ENCODE peak calls at places on chromosomes 3 and 15, in four cellular contexts. B is AG10803, O is omental fat pad, D is OCI-LY7. V is an unnamed sample.

GRCh38 chr3:20576228-20576627 is 390.2 kb upstream of the SGO1 start:
- DNase-seq in B (peak), O (no peak), D (no peak), V (no peak)

GRCh38 chr15:42037650-42038049 is 16.8 kb upstream of the PLA2G4E start:
- DNase-seq in B (no peak), O (no peak), D (no peak), V (no peak)

GRCh38 chr15:50744601-50745000 is 20.9 kb downstream of the SPPL2A start:
- DNase-seq in B (peak), O (no peak), D (no peak), V (no peak)

GRCh38 chr3:172180473-172180872 is 141.1 kb downstream of the FNDC3B start:
- DNase-seq in B (no peak), O (no peak), D (no peak), V (no peak)

GRCh38 chr3:170355738-170356595 is 1.5 kb upstream of the SKIL start:
- DNase-seq in B (peak), O (no peak), D (peak), V (peak)

GRCh38 chr3:127580327-127581060 is 10.0 kb downstream of the TPRA1 start:
- DNase-seq in B (no peak), O (no peak), D (no peak), V (no peak)

GRCh38 chr15:34338347-34338746 is 766 bp upstream of the SLC12A6 start:
- DNase-seq in B (no peak), O (no peak), D (no peak), V (no peak)

GRCh38 chr15:48391950-48392349 is 60.7 kb downstream of the DUT start:
- DNase-seq in B (no peak), O (no peak), D (no peak), V (no peak)

GRCh38 chr3:175737646-175738572 is 878.8 kb downstream of the NAALADL2 start:
- DNase-seq in B (peak), O (no peak), D (no peak), V (no peak)

GRCh38 chr3:73432021-73432722 is 192.6 kb downstream of the PDZRN3 start:
- DNase-seq in B (peak), O (no peak), D (peak), V (peak)

GRCh38 chr15:101133751-101134261 is 118.0 kb downstream of the CHSY1 start:
- DNase-seq in B (no peak), O (no peak), D (no peak), V (no peak)

GRCh38 chr3:134029734-134030381 is at the start of gene SLCO2A1:
- DNase-seq in B (peak), O (no peak), D (no peak), V (peak)

GRCh38 chr3:100245932-100246331 is 14.9 kb upstream of the TBC1D23 start:
- DNase-seq in B (no peak), O (no peak), D (no peak), V (peak)

GRCh38 chr3:17664923-17665322 is 77.5 kb downstream of the TBC1D5 start:
- DNase-seq in B (no peak), O (no peak), D (no peak), V (no peak)

GRCh38 chr15:52183562-52184173 is 7.5 kb downstream of the GNB5 start:
- DNase-seq in B (peak), O (no peak), D (peak), V (peak)

GRCh38 chr15:94582368-94582767 is 351.0 kb downstream of the MCTP2 start:
- DNase-seq in B (no peak), O (no peak), D (peak), V (peak)

GRCh38 chr3:43378066-43378935 is 92.0 kb downstream of the SNRK start:
- DNase-seq in B (no peak), O (no peak), D (peak), V (peak)

GRCh38 chr3:194267744-194268658 is 83.1 kb downstream of the CPN2 start:
- DNase-seq in B (no peak), O (no peak), D (no peak), V (no peak)

GRCh38 chr3:194270627-194271458 is 80.3 kb downstream of the CPN2 start:
- DNase-seq in B (peak), O (peak), D (no peak), V (no peak)

GRCh38 chr3:194268659-194269487 is 82.3 kb downstream of the CPN2 start:
- DNase-seq in B (no peak), O (no peak), D (no peak), V (no peak)

GRCh38 chr3:194271459-194272035 is 79.6 kb downstream of the CPN2 start:
- DNase-seq in B (no peak), O (peak), D (no peak), V (no peak)

DNA sequence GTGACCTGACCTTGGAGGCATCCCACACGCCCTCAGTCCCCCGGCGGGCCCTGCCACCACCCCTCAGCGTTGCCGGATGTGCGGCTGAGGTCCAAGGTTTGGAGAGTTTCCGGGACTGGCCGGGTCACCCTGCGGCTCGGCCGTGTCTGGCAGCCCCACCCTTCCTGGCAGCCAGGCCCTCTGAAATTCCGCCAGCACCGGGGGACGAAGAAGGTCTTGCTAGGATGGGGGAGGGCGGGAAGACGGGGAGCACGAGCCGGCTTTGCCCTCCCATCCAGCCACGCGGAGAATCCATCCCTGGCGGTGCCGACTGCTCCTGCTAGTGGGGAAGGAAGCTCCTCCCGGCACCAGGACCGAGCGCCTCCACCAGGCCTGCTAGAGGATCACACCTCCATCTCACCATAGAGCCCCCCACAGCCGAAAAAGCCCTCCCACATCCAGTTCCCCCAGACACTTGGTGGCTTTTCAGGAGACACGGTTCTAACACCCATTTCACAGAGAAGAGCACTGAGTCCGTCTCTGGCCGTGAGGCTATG is 81.5 kb downstream of the CPN2 start:
- DNase-seq in B (peak), O (no peak), D (no peak), V (no peak)
- TF ChIP-seq CTCF in B (peak), O (peak), D (no peak), V (no peak)

GRCh38 chr3:57755368-57756021 is 614 bp upstream of the SLMAP start:
- DNase-seq in B (peak), O (no peak), D (peak), V (peak)
- TF ChIP-seq CTCF in B (no peak), O (no peak), D (peak), V (peak)

DNA sequence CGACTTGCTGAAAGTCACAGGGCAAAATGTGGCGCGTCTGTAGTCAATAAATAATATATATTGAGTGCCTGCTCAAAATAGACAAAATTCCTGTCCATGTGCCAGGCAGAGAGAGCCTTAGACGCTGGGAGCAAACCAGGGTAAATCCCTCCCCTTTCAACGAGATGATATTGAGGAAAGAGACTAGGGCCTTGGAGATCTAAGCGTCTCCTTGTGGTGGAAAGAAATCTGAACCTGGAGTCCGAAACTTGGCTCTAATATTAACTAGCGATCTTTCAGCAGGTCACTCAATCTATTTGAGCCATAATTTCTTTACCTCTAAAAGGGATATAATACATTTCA is 348 bp upstream of the DPP8 start:
- DNase-seq in B (no peak), O (no peak), D (no peak), V (no peak)
- TF ChIP-seq CTCF in B (no peak), O (no peak), D (peak), V (no peak)

DNA sequence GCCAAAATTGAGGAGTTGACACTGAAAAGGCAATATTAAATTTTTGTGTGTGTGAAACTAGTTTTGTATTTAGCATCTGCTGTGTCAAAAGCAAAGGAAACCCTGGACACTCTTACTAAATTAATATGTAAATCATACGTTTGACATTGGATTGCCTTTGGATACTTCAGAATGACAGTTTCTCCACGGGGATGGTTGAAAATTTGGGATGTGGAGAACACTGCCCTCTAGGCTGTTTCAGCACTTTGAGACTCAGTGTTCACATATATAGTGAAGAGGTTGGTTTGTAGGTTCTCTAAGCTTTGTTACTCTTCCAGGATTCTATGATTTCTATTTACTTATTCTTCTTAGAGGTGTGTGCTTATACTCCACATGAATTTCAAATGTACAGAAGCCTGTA is 3.0 kb downstream of the ROBO2 start:
- DNase-seq in B (no peak), O (no peak), D (no peak), V (no peak)
- TF ChIP-seq CTCF in B (peak), O (no peak), D (no peak), V (no peak)

GRCh38 chr15:89034305-89034704 is 54.0 kb upstream of the ABHD2 start:
- DNase-seq in B (peak), O (no peak), D (peak), V (no peak)
- TF ChIP-seq CTCF in B (peak), O (no peak), D (peak), V (no peak)

DNA sequence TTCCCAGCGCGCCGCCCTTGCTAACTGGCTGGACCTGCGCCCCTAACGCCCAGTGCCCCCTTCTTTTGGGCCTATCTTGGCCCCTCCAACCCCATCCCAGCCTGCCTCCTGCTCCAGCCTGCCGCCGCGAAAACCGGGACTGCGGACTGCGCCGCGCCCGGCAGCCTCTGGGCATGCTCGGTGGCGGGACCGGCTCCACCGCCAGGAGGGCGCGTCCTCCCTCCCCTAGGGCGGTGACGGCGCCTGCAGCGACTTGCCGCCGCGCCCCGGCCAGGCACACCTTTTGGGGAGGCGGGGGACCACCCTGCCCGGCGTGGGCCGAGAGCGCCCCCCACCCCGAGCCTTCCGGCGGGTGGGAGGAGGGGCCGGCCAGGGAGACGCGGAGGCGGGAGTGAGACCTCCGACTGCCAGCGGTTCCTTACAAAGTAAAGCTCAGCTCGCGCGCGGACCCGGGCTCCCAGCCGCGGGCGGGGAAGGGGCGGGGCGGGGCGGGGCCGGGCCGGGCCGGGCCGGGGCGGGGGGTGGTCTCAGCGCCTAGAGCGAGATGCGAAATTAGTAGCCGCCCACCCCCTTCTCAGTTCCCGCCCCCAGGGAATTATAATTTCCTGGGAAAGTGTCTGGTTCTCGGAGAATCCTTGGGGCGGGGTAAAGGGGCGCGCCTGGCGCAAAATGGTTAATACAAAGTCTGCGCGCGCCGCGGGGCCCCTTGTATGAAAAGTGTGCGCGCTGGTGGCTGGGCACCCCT is 225.0 kb upstream of the IL12A start:
- DNase-seq in B (peak), O (peak), D (no peak), V (peak)
- TF ChIP-seq CTCF in B (peak), O (no peak), D (no peak), V (no peak)

GRCh38 chr3:180802837-180803236 is 109.6 kb upstream of the FXR1 start:
- DNase-seq in B (peak), O (no peak), D (peak), V (no peak)
- TF ChIP-seq CTCF in B (peak), O (no peak), D (peak), V (peak)

GRCh38 chr3:46833346-46834300 is 29.6 kb downstream of the MYL3 start:
- DNase-seq in B (no peak), O (no peak), D (no peak), V (no peak)
- TF ChIP-seq CTCF in B (no peak), O (no peak), D (no peak), V (no peak)

V was measured in activated CD8-positive, alpha-beta T cell treated with anti-CD3 and anti-CD28 coated beads for 36 hours.